ENCODE peak calls at places on chromosomes 11 and 22, in four cellular contexts. F is effector memory CD4-positive, alpha-beta T cell; J is choroid plexus epithelial cell; P is skeletal muscle cell. X is an unnamed sample.

GRCh38 chr11:117684731-117685130 is 112.3 kb downstream of the DSCAML1 start:
- DNase-seq in F (no peak), J (no peak), P (no peak), X (no peak)

GRCh38 chr11:29963796-29964195 is 53.0 kb downstream of the KCNA4 start:
- DNase-seq in F (no peak), J (no peak), P (no peak), X (no peak)

GRCh38 chr11:127643659-127644058 is 643.1 kb upstream of the KIRREL3 start:
- DNase-seq in F (no peak), J (no peak), P (no peak), X (no peak)

GRCh38 chr11:68049509-68050370 is 10.9 kb downstream of the TCIRG1 start:
- DNase-seq in F (no peak), J (peak; percentile 47), P (no peak), X (no peak)

GRCh38 chr11:22774716-22775115 is 54.9 kb downstream of the SVIP start:
- DNase-seq in F (no peak), J (no peak), P (no peak), X (peak; percentile 34)

GRCh38 chr11:64571410-64572091 is 19.5 kb upstream of the SLC22A12 start:
- DNase-seq in F (no peak), J (no peak), P (no peak), X (no peak)

GRCh38 chr22:37563153-37564081 is 3.1 kb downstream of the CDC42EP1 start:
- DNase-seq in F (no peak), J (peak; percentile 98), P (peak; percentile 86), X (no peak)

GRCh38 chr11:8839957-8840945 is 70.7 kb upstream of the AKIP1 start:
- DNase-seq in F (no peak), J (peak; percentile 48), P (no peak), X (no peak)

GRCh38 chr11:27505781-27506180 is 788 bp downstream of the LIN7C start:
- DNase-seq in F (no peak), J (no peak), P (no peak), X (no peak)

GRCh38 chr22:19769393-19769715 is 8.8 kb downstream of the TBX1 start:
- DNase-seq in F (no peak), J (no peak), P (no peak), X (no peak)

GRCh38 chr11:86719781-86720463 is 47.5 kb upstream of the ME3 start:
- DNase-seq in F (no peak), J (peak; percentile 63), P (no peak), X (no peak)

GRCh38 chr11:73269353-73270088 is 2.6 kb upstream of the P2RY6 start:
- DNase-seq in F (no peak), J (no peak), P (no peak), X (no peak)

GRCh38 chr22:43528601-43529360 is 117.0 kb downstream of the MPPED1 start:
- DNase-seq in F (no peak), J (no peak), P (no peak), X (peak; percentile 10)

GRCh38 chr11:72676874-72677341 is 2.7 kb upstream of the PDE2A start:
- DNase-seq in F (peak; percentile 21), J (peak; percentile 54), P (no peak), X (peak; percentile 19)

GRCh38 chr11:2271077-2271326 is 614 bp upstream of the ASCL2 start:
- DNase-seq in F (no peak), J (no peak), P (no peak), X (peak; percentile 33)

GRCh38 chr11:132035736-132036135 is 665.3 kb downstream of the NTM start:
- DNase-seq in F (no peak), J (no peak), P (no peak), X (no peak)

GRCh38 chr22:43018615-43019014 is 3.7 kb upstream of the PACSIN2 start:
- DNase-seq in F (no peak), J (no peak), P (no peak), X (no peak)

GRCh38 chr11:58567889-58568512 is 7.7 kb downstream of the LPXN start:
- DNase-seq in F (peak; percentile 66), J (peak; percentile 78), P (no peak), X (peak; percentile 85)

GRCh38 chr11:94007906-94008305 is 13.2 kb upstream of the HEPHL1 start:
- DNase-seq in F (no peak), J (no peak), P (no peak), X (no peak)

GRCh38 chr11:112780351-112781043 is 180.7 kb upstream of the NCAM1 start:
- DNase-seq in F (no peak), J (no peak), P (no peak), X (no peak)

GRCh38 chr11:8693010-8693551 is 10.5 kb downstream of the RPL27A start:
- DNase-seq in F (no peak), J (no peak), P (no peak), X (no peak)

GRCh38 chr11:102204174-102204573 is 93.9 kb downstream of the YAP1 start:
- DNase-seq in F (no peak), J (no peak), P (no peak), X (no peak)

GRCh38 chr11:131228378-131228777 is 142.0 kb upstream of the NTM start:
- DNase-seq in F (no peak), J (no peak), P (no peak), X (no peak)

GRCh38 chr11:5380740-5381342 is 2.8 kb upstream of the OR51M1 start:
- DNase-seq in F (no peak), J (peak; percentile 87), P (peak; percentile 24), X (peak; percentile 34)

GRCh38 chr11:74466916-74467885 is at the start of gene KCNE3:
- DNase-seq in F (no peak), J (peak; percentile 78), P (no peak), X (no peak)

GRCh38 chr22:37610480-37611148 is 2.0 kb downstream of the GGA1 start:
- DNase-seq in F (no peak), J (no peak), P (no peak), X (no peak)

GRCh38 chr11:111421251-111421650 is 42.2 kb upstream of the POU2AF1 start:
- DNase-seq in F (no peak), J (no peak), P (no peak), X (no peak)

GRCh38 chr11:27705873-27706820 is 5.9 kb upstream of the BDNF start:
- DNase-seq in F (no peak), J (peak; percentile 52), P (no peak), X (no peak)

GRCh38 chr11:267491-267994 is 10.7 kb upstream of the NLRP6 start:
- DNase-seq in F (peak; percentile 52), J (no peak), P (no peak), X (peak; percentile 52)

GRCh38 chr22:25083414-25084166 is 116.1 kb upstream of the CRYBB3 start:
- DNase-seq in F (no peak), J (no peak), P (no peak), X (no peak)

GRCh38 chr11:29627541-29627940 is 389.3 kb downstream of the KCNA4 start:
- DNase-seq in F (no peak), J (no peak), P (peak; percentile 79), X (no peak)

GRCh38 chr22:22810471-22810870 is 77.1 kb upstream of the IGLL5 start:
- DNase-seq in F (no peak), J (no peak), P (no peak), X (no peak)

GRCh38 chr11:36376888-36377758 is 81.0 kb downstream of the PRR5L start:
- DNase-seq in F (peak; percentile 56), J (peak; percentile 72), P (no peak), X (no peak)

GRCh38 chr11:78438298-78438975 is 20.8 kb upstream of the GAB2 start:
- DNase-seq in F (no peak), J (no peak), P (no peak), X (no peak)

DNA sequence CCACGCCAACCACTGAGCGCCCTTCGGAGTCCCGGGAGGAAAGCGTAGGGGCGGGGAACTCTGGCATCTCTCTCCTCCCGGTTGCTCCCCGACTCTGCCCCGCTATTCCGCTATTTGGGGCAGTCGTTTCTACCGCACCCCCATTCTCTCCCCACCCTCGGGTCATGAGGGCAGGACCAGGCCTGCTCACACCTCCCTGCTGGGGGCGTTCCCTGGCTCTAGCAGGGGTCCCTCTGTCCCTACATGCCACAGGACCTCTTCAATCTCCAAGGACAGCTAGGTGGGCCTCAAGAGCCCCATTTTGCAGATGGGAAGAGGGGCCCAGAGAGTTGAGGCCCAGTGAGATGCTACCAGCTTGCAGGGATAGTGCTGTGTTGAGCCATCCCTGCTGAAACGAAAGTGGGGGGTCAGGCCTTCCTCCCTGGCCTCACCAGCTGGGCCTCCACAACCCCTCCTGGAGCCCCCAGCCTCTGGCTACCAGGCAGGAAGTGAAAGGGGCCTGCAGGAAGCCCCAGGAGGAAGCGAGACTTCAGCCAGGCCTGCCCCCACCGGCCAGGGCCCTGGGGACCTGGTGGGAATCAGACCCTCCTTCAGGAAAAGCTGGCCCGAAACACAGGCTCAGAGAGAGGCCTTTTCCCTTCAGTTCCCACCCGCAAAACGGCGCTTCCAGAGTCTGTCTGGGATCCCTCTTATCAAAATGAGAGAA is 5.5 kb upstream of the SHISA8 start:
- DNase-seq in F (no peak), J (no peak), P (no peak), X (no peak)
- H3K4me3 ChIP-seq in F (no peak overlapping the region), J (no peak overlapping the region), P (no peak overlapping the region), X (no peak overlapping the region)

GRCh38 chr11:114080219-114080618 is 20.7 kb downstream of the ZBTB16 start:
- DNase-seq in F (no peak), J (peak; percentile 84), P (peak; percentile 43), X (no peak)

GRCh38 chr11:114077482-114078305 is 18.2 kb downstream of the ZBTB16 start:
- DNase-seq in F (no peak), J (no peak), P (no peak), X (no peak)

GRCh38 chr11:114079406-114080072 is 20.0 kb downstream of the ZBTB16 start:
- DNase-seq in F (no peak), J (peak; percentile 55), P (no peak), X (no peak)

GRCh38 chr11:114076974-114077373 is 17.5 kb downstream of the ZBTB16 start:
- DNase-seq in F (no peak), J (no peak), P (no peak), X (no peak)

GRCh38 chr11:114078423-114078822 is 18.9 kb downstream of the ZBTB16 start:
- DNase-seq in F (no peak), J (no peak), P (no peak), X (no peak)
- H3K4me3 ChIP-seq in F (no peak overlapping the region), J (no peak overlapping the region), P (no peak overlapping the region), X (no peak overlapping the region)

GRCh38 chr22:45218974-45219373 is 21.7 kb downstream of the KIAA0930 start:
- DNase-seq in F (no peak), J (no peak), P (no peak), X (no peak)
- H3K4me3 ChIP-seq in F (no peak overlapping the region), J (no peak overlapping the region), P (no peak overlapping the region), X (no peak overlapping the region)

GRCh38 chr11:20598487-20598886 is 921 bp upstream of the SLC6A5 start:
- DNase-seq in F (no peak), J (no peak), P (no peak), X (no peak)
- H3K4me3 ChIP-seq in F (no peak overlapping the region), J (no peak overlapping the region), P (no peak overlapping the region), X (no peak overlapping the region)